ENCODE peak calls at places on chromosomes 4 and X, in six cellular contexts. One of them, this sample, is unnamed.

GRCh38 chr4:125390126-125390525 is 75.4 kb downstream of the FAT4 start:
- DNase-seq in AG10803: peak; percentile 85
- DNase-seq in transverse colon: no peak
- DNase-seq in GM12865: no peak
- DNase-seq in breast epithelium: no peak
- DNase-seq in mesenchymal stem cell: peak; percentile 83
- DNase-seq in this sample: peak; percentile 86

GRCh38 chrX:39903937-39904336 is 193.8 kb downstream of the BCOR start:
- DNase-seq in AG10803: peak; percentile 74
- DNase-seq in transverse colon: no peak
- DNase-seq in GM12865: peak; percentile 8
- DNase-seq in breast epithelium: no peak
- DNase-seq in mesenchymal stem cell: no peak
- DNase-seq in this sample: peak; percentile 77

GRCh38 chr4:173538148-173538902 is 8.3 kb upstream of the HAND2 start:
- DNase-seq in AG10803: peak; percentile 15
- DNase-seq in transverse colon: no peak
- DNase-seq in GM12865: no peak
- DNase-seq in breast epithelium: no peak
- DNase-seq in mesenchymal stem cell: peak; percentile 72
- DNase-seq in this sample: no peak

GRCh38 chr4:147054241-147054902 is 108.7 kb upstream of the TTC29 start:
- DNase-seq in AG10803: no peak
- DNase-seq in transverse colon: no peak
- DNase-seq in GM12865: no peak
- DNase-seq in breast epithelium: no peak
- DNase-seq in mesenchymal stem cell: no peak
- DNase-seq in this sample: no peak

GRCh38 chr4:38728651-38729141 is 54.1 kb downstream of the TLR10 start:
- DNase-seq in AG10803: no peak
- DNase-seq in transverse colon: peak; percentile 85
- DNase-seq in GM12865: no peak
- DNase-seq in breast epithelium: no peak
- DNase-seq in mesenchymal stem cell: no peak
- DNase-seq in this sample: peak; percentile 25

GRCh38 chrX:20620301-20620700 is 353.6 kb upstream of the RPS6KA3 start:
- DNase-seq in AG10803: peak; percentile 79
- DNase-seq in transverse colon: no peak
- DNase-seq in GM12865: no peak
- DNase-seq in breast epithelium: no peak
- DNase-seq in mesenchymal stem cell: no peak
- DNase-seq in this sample: peak; percentile 74

GRCh38 chrX:2360731-2361130 is 140.0 kb downstream of the DHRSX start:
- DNase-seq in AG10803: no peak
- DNase-seq in transverse colon: no peak
- DNase-seq in GM12865: no peak
- DNase-seq in breast epithelium: no peak
- DNase-seq in mesenchymal stem cell: no peak
- DNase-seq in this sample: peak; percentile 48

GRCh38 chrX:24990585-24990984 is 25.2 kb downstream of the ARX start:
- DNase-seq in AG10803: no peak
- DNase-seq in transverse colon: no peak
- DNase-seq in GM12865: no peak
- DNase-seq in breast epithelium: no peak
- DNase-seq in mesenchymal stem cell: no peak
- DNase-seq in this sample: no peak

GRCh38 chr4:7392438-7393374 is 42.0 kb downstream of the PSAPL1 start:
- DNase-seq in AG10803: peak; percentile 35
- DNase-seq in transverse colon: no peak
- DNase-seq in GM12865: no peak
- DNase-seq in breast epithelium: peak; percentile 40
- DNase-seq in mesenchymal stem cell: peak; percentile 4
- DNase-seq in this sample: peak; percentile 3

GRCh38 chr4:121594796-121595526 is 101.8 kb downstream of the ANXA5 start:
- DNase-seq in AG10803: peak; percentile 73
- DNase-seq in transverse colon: no peak
- DNase-seq in GM12865: no peak
- DNase-seq in breast epithelium: no peak
- DNase-seq in mesenchymal stem cell: peak; percentile 48
- DNase-seq in this sample: peak; percentile 60

GRCh38 chrX:105495376-105495775 is 274.9 kb upstream of the TEX13A start:
- DNase-seq in AG10803: no peak
- DNase-seq in transverse colon: no peak
- DNase-seq in GM12865: no peak
- DNase-seq in breast epithelium: no peak
- DNase-seq in mesenchymal stem cell: no peak
- DNase-seq in this sample: peak; percentile 57

GRCh38 chr4:76850010-76850441 is 47.9 kb downstream of the SOWAHB start:
- DNase-seq in AG10803: peak; percentile 81
- DNase-seq in transverse colon: no peak
- DNase-seq in GM12865: no peak
- DNase-seq in breast epithelium: no peak
- DNase-seq in mesenchymal stem cell: peak; percentile 80
- DNase-seq in this sample: peak; percentile 98

GRCh38 chr4:6595897-6596537 is 21.0 kb downstream of the MAN2B2 start:
- DNase-seq in AG10803: no peak
- DNase-seq in transverse colon: no peak
- DNase-seq in GM12865: peak; percentile 30
- DNase-seq in breast epithelium: no peak
- DNase-seq in mesenchymal stem cell: no peak
- DNase-seq in this sample: peak; percentile 20

GRCh38 chrX:15877380-15877779 is 22.8 kb upstream of the AP1S2 start:
- DNase-seq in AG10803: peak; percentile 38
- DNase-seq in transverse colon: no peak
- DNase-seq in GM12865: no peak
- DNase-seq in breast epithelium: no peak
- DNase-seq in mesenchymal stem cell: no peak
- DNase-seq in this sample: peak; percentile 12

GRCh38 chrX:116240446-116240845 is 69.9 kb downstream of the AGTR2 start:
- DNase-seq in AG10803: no peak
- DNase-seq in transverse colon: no peak
- DNase-seq in GM12865: no peak
- DNase-seq in breast epithelium: no peak
- DNase-seq in mesenchymal stem cell: no peak
- DNase-seq in this sample: peak; percentile 77

GRCh38 chrX:12950851-12951589 is 23.9 kb upstream of the TMSB4X start:
- DNase-seq in AG10803: no peak
- DNase-seq in transverse colon: peak; percentile 63
- DNase-seq in GM12865: peak; percentile 90
- DNase-seq in breast epithelium: no peak
- DNase-seq in mesenchymal stem cell: no peak
- DNase-seq in this sample: no peak

GRCh38 chr4:151199496-151200190 is 77.3 kb upstream of the PRSS48 start:
- DNase-seq in AG10803: peak; percentile 50
- DNase-seq in transverse colon: no peak
- DNase-seq in GM12865: no peak
- DNase-seq in breast epithelium: no peak
- DNase-seq in mesenchymal stem cell: no peak
- DNase-seq in this sample: no peak

GRCh38 chr4:182240161-182241130 is 2.8 kb upstream of the TENM3 start:
- DNase-seq in AG10803: peak; percentile 85
- DNase-seq in transverse colon: no peak
- DNase-seq in GM12865: no peak
- DNase-seq in breast epithelium: no peak
- DNase-seq in mesenchymal stem cell: peak; percentile 70
- DNase-seq in this sample: peak; percentile 5

GRCh38 chr4:138561906-138562305 is 319.8 kb upstream of the SLC7A11 start:
- DNase-seq in AG10803: no peak
- DNase-seq in transverse colon: no peak
- DNase-seq in GM12865: no peak
- DNase-seq in breast epithelium: no peak
- DNase-seq in mesenchymal stem cell: no peak
- DNase-seq in this sample: no peak

GRCh38 chr4:824461-825062 is 1.4 kb downstream of the CPLX1 start:
- DNase-seq in AG10803: no peak
- DNase-seq in transverse colon: no peak
- DNase-seq in GM12865: no peak
- DNase-seq in breast epithelium: no peak
- DNase-seq in mesenchymal stem cell: peak; percentile 52
- DNase-seq in this sample: no peak

GRCh38 chr4:825063-825968 is 613 bp downstream of the CPLX1 start:
- DNase-seq in AG10803: no peak
- DNase-seq in transverse colon: peak; percentile 9
- DNase-seq in GM12865: no peak
- DNase-seq in breast epithelium: no peak
- DNase-seq in mesenchymal stem cell: peak; percentile 13
- DNase-seq in this sample: no peak

GRCh38 chr4:827209-828081 is 1.5 kb upstream of the CPLX1 start:
- DNase-seq in AG10803: no peak
- DNase-seq in transverse colon: no peak
- DNase-seq in GM12865: no peak
- DNase-seq in breast epithelium: peak; percentile 34
- DNase-seq in mesenchymal stem cell: no peak
- DNase-seq in this sample: no peak

GRCh38 chr4:825969-826330 is at the start of gene CPLX1:
- DNase-seq in AG10803: no peak
- DNase-seq in transverse colon: peak; percentile 35
- DNase-seq in GM12865: no peak
- DNase-seq in breast epithelium: no peak
- DNase-seq in mesenchymal stem cell: peak; percentile 24
- DNase-seq in this sample: no peak

DNA sequence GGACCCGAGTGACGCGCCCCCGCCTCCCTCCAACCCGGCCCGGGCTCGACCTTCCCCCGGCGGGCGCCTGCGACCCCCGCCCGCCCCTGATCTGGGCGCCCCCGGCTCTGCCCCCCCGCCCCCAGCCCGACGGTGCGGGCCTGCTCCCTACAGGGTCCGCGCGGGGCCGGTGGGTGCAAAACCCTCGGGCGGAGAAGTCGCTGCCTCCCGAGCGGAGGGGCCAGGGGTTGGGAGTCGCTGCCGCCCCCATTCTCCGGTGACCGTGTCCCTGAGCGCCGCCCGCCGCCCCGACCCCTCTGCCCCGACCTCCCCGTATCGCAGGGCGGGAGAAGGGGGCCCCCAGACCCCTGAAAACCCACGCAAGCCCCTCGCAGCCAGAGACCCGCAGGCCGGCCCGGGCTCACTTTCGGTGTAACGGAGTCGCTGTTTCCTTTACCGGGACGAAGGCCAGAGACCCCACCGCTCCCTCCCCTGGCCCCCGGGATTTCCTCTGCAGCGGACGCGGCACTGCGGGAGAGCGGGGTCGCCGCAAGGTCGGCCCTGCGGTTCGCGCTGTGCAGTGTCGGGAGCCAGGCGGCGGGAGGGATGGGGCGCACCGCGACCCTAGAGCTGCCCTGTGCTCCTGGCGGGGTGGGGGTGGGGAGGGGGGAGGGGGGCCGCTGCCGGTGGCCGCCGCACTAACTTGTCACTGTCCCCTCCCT is 729 bp upstream of the CPLX1 start:
- DNase-seq in AG10803: no peak
- DNase-seq in transverse colon: no peak
- DNase-seq in GM12865: no peak
- DNase-seq in breast epithelium: peak; percentile 44
- DNase-seq in mesenchymal stem cell: no peak
- DNase-seq in this sample: no peak
- H3K4me3 ChIP-seq in AG10803: no peak overlapping the region
- H3K4me3 ChIP-seq in transverse colon: no peak overlapping the region
- H3K4me3 ChIP-seq in GM12865: no peak overlapping the region
- H3K4me3 ChIP-seq in breast epithelium: no peak overlapping the region
- H3K4me3 ChIP-seq in mesenchymal stem cell: no peak overlapping the region
- H3K4me3 ChIP-seq in this sample: no peak overlapping the region

DNA sequence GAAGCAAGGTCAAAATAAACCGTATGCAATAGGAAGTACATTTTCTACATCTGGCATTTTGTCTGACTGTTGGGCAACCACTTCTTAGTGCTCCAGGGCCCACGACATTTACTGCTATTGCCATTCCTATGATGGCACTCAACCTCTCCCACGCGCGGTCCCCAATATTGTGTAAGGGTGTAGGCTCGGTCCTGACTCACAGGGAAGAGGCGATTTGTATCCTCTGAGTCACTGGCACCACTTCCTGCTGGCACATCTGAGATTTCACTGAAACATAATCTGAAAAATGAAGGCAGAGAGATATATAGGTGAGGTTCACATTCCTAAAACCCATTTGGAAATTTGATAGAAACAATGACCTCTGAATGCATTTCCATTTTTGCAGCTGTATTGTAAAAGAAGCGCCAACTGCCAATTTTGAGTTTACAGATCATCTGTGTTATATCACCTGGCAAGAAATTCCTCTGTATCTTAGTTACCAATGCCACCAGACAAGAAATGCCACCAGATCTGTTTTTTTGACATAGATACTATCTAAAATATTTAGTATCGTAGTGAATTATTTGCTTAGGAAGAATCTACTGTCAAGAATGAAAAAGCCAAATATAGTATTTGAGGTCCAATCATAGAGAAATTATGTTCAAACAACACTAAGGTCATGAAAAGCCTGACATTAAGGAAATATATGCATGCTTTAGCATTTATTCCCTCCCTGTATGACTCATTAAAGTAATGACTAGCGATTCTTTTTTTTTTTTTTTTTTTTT is 9.8 kb downstream of the EREG start:
- DNase-seq in AG10803: peak; percentile 92
- DNase-seq in transverse colon: peak; percentile 70
- DNase-seq in GM12865: no peak
- DNase-seq in breast epithelium: no peak
- DNase-seq in mesenchymal stem cell: peak; percentile 91
- DNase-seq in this sample: peak; percentile 98
- H3K4me3 ChIP-seq in AG10803: no peak overlapping the region
- H3K4me3 ChIP-seq in transverse colon: no peak overlapping the region
- H3K4me3 ChIP-seq in GM12865: no peak overlapping the region
- H3K4me3 ChIP-seq in breast epithelium: no peak overlapping the region
- H3K4me3 ChIP-seq in mesenchymal stem cell: no peak overlapping the region
- H3K4me3 ChIP-seq in this sample: no peak overlapping the region

DNA sequence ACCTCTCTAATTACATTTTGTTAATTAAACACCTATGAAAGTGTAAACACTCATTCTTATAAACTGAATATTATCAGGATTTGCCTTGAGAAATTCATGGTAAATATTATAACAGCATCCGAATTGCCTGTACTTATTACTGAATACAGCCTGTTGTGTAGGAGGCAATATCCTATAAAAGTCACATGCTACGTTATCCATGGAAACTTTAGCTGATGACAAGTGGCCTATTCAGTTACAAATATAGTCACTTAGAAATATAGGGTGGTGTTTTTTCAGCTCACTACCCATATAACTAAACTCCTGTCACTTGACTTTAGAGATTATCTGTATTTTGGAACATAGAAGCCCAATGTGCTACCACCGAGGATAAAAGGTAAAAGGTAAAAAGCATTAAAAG is 493.4 kb downstream of the INPP4B start:
- DNase-seq in AG10803: no peak
- DNase-seq in transverse colon: no peak
- DNase-seq in GM12865: no peak
- DNase-seq in breast epithelium: no peak
- DNase-seq in mesenchymal stem cell: no peak
- DNase-seq in this sample: no peak
- H3K4me3 ChIP-seq in AG10803: no peak overlapping the region
- H3K4me3 ChIP-seq in transverse colon: no peak overlapping the region
- H3K4me3 ChIP-seq in GM12865: no peak overlapping the region
- H3K4me3 ChIP-seq in breast epithelium: no peak overlapping the region
- H3K4me3 ChIP-seq in mesenchymal stem cell: no peak overlapping the region
- H3K4me3 ChIP-seq in this sample: no peak overlapping the region

DNA sequence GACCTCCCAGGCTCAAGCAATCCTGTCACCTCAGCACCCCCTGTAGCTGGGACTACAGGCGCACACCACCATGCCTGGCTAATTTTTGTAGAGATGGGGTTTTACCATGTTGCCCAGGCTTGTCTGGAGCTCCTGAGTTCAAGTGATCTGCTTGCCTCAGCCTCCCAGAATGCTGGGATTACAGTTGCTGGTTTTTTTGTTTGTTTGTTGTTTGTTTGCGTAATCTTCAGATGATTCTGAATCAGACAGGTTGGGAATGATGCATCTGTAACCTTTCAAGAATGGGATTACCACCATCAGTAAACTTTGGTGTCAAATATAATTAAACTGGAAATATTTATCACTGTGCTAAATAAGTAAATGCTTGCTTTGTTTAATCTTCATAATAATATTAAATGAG is 62.0 kb upstream of the SLC10A4 start:
- DNase-seq in AG10803: no peak
- DNase-seq in transverse colon: no peak
- DNase-seq in GM12865: no peak
- DNase-seq in breast epithelium: no peak
- DNase-seq in mesenchymal stem cell: no peak
- DNase-seq in this sample: peak; percentile 60
- H3K4me3 ChIP-seq in AG10803: no peak overlapping the region
- H3K4me3 ChIP-seq in transverse colon: no peak overlapping the region
- H3K4me3 ChIP-seq in GM12865: no peak overlapping the region
- H3K4me3 ChIP-seq in breast epithelium: no peak overlapping the region
- H3K4me3 ChIP-seq in mesenchymal stem cell: no peak overlapping the region
- H3K4me3 ChIP-seq in this sample: no peak overlapping the region

This sample was measured in bronchial epithelial cell.